ENCODE peak calls at places on chromosomes 4 and X, in five cellular contexts. I is HEK293T, H is SK-N-SH, L is K562, T is GM12878. V is an unnamed sample.

GRCh38 chr4:94181815-94182214 is 25.9 kb upstream of the SMARCAD1 start:
- DNase-seq in H (no peak), I (no peak), L (no peak), T (no peak), V (no peak)

GRCh38 chr4:2837110-2837903 is 6.3 kb upstream of the ADD1 start:
- DNase-seq in T (no peak), I (no peak), H (peak), L (no peak), V (no peak)

GRCh38 chrX:139112432-139112831 is 400.9 kb upstream of the FGF13 start:
- DNase-seq in I (no peak), L (no peak), H (no peak), T (no peak), V (no peak)

GRCh38 chr4:121147923-121148443 is 16.1 kb downstream of the TNIP3 start:
- DNase-seq in T (no peak), H (no peak), L (no peak), I (no peak), V (no peak)

GRCh38 chr4:77629885-77630284 is 24.3 kb downstream of the CXCL13 start:
- DNase-seq in L (no peak), H (no peak), T (no peak), I (no peak), V (no peak)

GRCh38 chr4:145234086-145234694 is 53.8 kb upstream of the OTUD4 start:
- DNase-seq in L (peak), H (peak), I (peak), T (peak), V (peak)

GRCh38 chrX:84893897-84894296 is 109.8 kb upstream of the APOOL start:
- DNase-seq in T (no peak), L (no peak), I (no peak), H (no peak), V (no peak)

GRCh38 chr4:184193556-184194525 is 23.8 kb downstream of the ENPP6 start:
- DNase-seq in L (no peak), I (no peak), H (no peak), T (no peak), V (no peak)

GRCh38 chr4:110211007-110211769 is 12.8 kb upstream of the ELOVL6 start:
- DNase-seq in H (peak), T (no peak), I (peak), L (peak), V (peak)

GRCh38 chr4:1082215-1083182 is 30.9 kb downstream of the RNF212 start:
- DNase-seq in H (no peak), I (no peak), T (no peak), L (no peak), V (no peak)

GRCh38 chrX:5051831-5052491 is 1176.7 kb downstream of the NLGN4X start:
- DNase-seq in I (no peak), T (no peak), H (no peak), L (no peak), V (no peak)

GRCh38 chr4:184929476-184929875 is 88.8 kb upstream of the HELT start:
- DNase-seq in I (no peak), T (no peak), H (no peak), L (no peak), V (no peak)

GRCh38 chrX:14351889-14352288 is 177.4 kb upstream of the GLRA2 start:
- DNase-seq in I (no peak), T (no peak), H (no peak), L (no peak), V (no peak)

GRCh38 chr4:173420324-173420752 is 21.4 kb upstream of the SCRG1 start:
- DNase-seq in T (no peak), H (peak), I (peak), L (peak), V (peak)

GRCh38 chr4:684611-685010 is 4.3 kb downstream of the SLC49A3 start:
- DNase-seq in H (peak), T (no peak), L (no peak), I (no peak), V (no peak)

GRCh38 chr4:37490391-37491347 is 195.5 kb downstream of the RELL1 start:
- DNase-seq in L (no peak), T (no peak), H (no peak), I (no peak), V (peak)
- TF ChIP-seq FOXM1 in L (no peak), T (no peak), H (no peak), I (no peak), V (no peak)

DNA sequence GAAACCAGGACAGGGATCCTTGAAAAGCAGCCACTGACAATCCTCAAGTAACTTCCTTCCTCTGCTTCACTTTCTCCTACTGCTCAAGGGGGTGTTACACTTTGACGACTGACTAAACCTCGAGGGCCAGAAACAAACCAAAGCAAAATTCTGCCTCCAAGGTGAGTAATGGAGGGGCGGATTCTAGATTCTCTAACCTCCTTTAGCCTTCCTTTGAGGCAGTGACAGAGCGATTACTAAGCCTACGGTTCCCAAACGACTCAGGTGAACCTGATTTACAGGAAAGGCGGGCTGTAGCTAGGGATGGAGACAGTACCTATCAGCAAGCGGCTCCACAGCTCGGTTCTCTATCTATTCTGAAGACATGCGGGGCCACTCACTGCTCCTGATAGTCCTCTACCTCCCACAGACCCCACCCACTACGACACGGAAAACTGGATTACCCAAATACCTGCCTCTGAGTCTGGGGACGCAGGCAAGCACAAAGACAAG is 487 bp downstream of the TBCK start:
- DNase-seq in I (no peak), T (no peak), L (peak), H (no peak), V (peak)
- TF ChIP-seq FOXM1 in I (no peak), T (no peak), L (no peak), H (no peak), V (no peak)

DNA sequence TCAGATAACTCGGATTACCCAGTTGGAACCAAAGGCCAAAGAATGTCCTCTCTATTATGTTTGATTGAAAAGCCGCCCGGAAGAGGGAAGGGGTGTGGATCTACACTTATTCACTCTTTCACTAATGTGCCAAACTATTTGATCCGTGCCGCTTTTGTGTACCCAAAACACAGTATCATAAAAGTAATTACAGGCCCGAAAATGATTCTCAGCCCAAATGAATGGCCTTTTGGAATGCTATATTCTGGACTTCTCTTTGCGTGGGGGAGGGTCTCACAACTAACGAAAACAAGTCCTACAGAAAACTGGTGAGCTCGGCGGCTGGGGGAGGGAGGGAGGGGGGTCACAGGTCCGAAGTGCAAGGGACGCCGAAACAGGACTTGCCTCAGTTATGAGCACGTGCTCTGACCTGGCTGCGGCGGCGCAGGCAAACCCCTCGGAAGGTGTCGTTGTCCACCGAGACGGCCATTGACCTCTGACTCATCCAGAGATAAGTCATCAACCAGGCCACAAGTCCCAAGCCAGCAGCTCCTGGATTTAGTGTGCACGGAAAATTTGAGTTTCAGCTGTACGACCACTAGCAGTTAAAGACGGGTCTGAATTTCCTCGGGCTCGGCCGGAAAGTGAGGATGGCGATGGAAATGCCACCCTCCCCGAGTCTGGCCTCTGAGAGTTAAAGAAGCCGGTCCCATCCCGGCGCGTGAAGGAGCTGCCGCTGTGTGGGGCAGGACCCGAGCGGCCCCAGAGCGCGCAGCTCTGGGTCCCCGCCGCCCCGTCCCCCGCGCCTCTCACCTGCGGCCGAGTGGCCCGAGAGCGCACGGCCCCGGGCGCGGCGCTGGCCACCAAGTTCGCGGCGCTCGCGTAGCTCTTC is 721 bp downstream of the SH3D19 start:
- DNase-seq in T (no peak), I (peak), H (peak), L (peak), V (peak)
- TF ChIP-seq FOXM1 in T (no peak), I (no peak), H (no peak), L (no peak), V (no peak)

DNA sequence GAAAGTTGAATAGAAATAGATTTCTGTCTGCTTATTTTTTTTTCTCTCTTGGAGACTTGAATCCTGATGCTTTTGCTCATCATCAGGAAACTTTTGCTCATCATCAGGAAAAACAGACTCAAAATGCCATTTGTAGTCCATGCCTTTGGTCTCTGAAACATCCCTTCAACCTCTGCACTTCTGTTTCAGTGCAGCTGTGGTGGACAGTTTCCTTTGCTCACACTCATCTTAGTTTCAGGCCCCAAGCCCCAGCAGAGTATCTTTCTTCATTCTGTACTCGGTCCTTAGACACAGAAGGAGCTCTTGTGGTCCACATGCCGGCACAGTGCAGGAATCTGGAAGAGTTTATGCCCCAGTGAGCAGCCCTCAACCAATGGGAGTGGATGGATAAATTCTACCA is 337.9 kb downstream of the PPP3CA start:
- DNase-seq in L (no peak), H (no peak), T (peak), I (no peak), V (no peak)
- TF ChIP-seq FOXM1 in L (no peak), H (no peak), T (no peak), I (no peak), V (no peak)

DNA sequence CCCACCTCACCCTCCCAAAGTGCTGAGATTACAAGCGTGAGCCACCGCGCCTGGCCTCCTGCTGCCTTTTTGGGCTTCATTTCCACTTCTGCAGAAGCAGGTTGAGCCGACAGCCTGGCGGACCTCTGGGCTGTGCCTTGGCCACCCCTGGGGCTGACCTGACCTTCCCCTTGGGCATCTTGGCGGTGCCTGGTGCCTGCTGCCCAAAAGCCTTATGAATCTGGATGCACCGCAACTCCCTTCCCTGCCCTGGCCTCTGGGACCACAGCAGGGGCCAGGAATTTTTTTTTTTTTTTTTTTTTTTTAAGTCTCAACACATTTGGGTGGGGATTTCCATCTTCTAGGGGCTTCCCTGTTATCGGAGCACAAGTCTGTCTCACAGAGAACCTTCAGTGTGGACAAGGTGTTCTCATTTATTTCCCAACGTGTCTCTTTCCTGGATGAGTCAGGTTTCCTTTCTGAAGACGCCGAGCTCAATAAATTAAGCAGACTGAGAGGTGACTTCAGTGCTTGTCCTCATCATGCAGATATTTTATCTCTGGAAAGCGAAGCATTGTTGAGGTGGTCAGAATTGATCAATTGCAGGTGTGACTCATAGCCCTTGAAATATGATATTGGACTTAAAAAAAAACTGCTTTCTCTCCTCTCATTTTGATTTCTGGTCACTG is 79.7 kb downstream of the SHROOM2 start:
- DNase-seq in H (no peak), I (no peak), L (no peak), T (no peak), V (no peak)
- TF ChIP-seq FOXM1 in H (no peak), I (no peak), L (no peak), T (no peak), V (no peak)

V was measured in HepG2.